ENCODE peak calls at places on chromosomes 11 and 22, in eight cellular contexts. O, N, X, Q, Z, R, E and A are unnamed samples.

GRCh38 chr11:59766542-59766941 is 11.4 kb downstream of the STX3 start:
- DNase-seq in O (no peak), N (no peak), X (no peak), Q (no peak), Z (no peak), R (no peak), E (peak), A (no peak)

GRCh38 chr11:114604179-114604813 is 8.7 kb upstream of the NXPE4 start:
- DNase-seq in O (no peak), N (no peak), X (peak), Q (no peak), Z (no peak), R (no peak), E (no peak), A (no peak)

GRCh38 chr11:112248216-112248615 is 12.4 kb downstream of the PLET1 start:
- DNase-seq in O (no peak), N (no peak), X (no peak), Q (peak), Z (peak), R (peak), E (no peak), A (no peak)

GRCh38 chr11:121416909-121417567 is 35.1 kb upstream of the SORL1 start:
- DNase-seq in O (peak), N (peak), X (peak), Q (peak), Z (peak), R (peak), E (peak), A (peak)

GRCh38 chr11:33775832-33776231 is 1.5 kb upstream of the FBXO3 start:
- DNase-seq in O (no peak), N (no peak), X (no peak), Q (no peak), Z (no peak), R (no peak), E (no peak), A (no peak)

GRCh38 chr22:38859581-38860290 is 12.3 kb downstream of the CBX6 start:
- DNase-seq in O (no peak), N (no peak), X (no peak), Q (no peak), Z (no peak), R (no peak), E (no peak), A (no peak)

GRCh38 chr22:33539902-33540751 is 380.1 kb downstream of the LARGE1 start:
- DNase-seq in O (peak), N (no peak), X (peak), Q (peak), Z (no peak), R (no peak), E (peak), A (peak)

GRCh38 chr11:29019960-29020683 is 911.9 kb downstream of the METTL15 start:
- DNase-seq in O (no peak), N (no peak), X (no peak), Q (peak), Z (peak), R (peak), E (no peak), A (peak)

GRCh38 chr11:110710520-110711381 is 1.5 kb downstream of the ARHGAP20 start:
- DNase-seq in O (no peak), N (no peak), X (peak), Q (peak), Z (peak), R (no peak), E (peak), A (no peak)

GRCh38 chr11:48036011-48036410 is 55.7 kb downstream of the PTPRJ start:
- DNase-seq in O (no peak), N (no peak), X (no peak), Q (no peak), Z (no peak), R (no peak), E (no peak), A (no peak)

GRCh38 chr11:78063440-78064181 is at the start of gene THRSP:
- DNase-seq in O (no peak), N (no peak), X (no peak), Q (no peak), Z (no peak), R (no peak), E (no peak), A (no peak)

GRCh38 chr11:67320011-67320410 is 16.7 kb downstream of the SSH3 start:
- DNase-seq in O (no peak), N (no peak), X (no peak), Q (peak), Z (no peak), R (no peak), E (no peak), A (no peak)

GRCh38 chr11:34633640-34633989 is 12.7 kb downstream of the EHF start:
- DNase-seq in O (no peak), N (no peak), X (no peak), Q (no peak), Z (no peak), R (no peak), E (no peak), A (no peak)

GRCh38 chr11:102287963-102288744 is 29.1 kb upstream of the BIRC3 start:
- DNase-seq in O (no peak), N (no peak), X (no peak), Q (peak), Z (peak), R (peak), E (no peak), A (peak)

GRCh38 chr11:6926208-6927029 is at the start of gene ZNF215:
- DNase-seq in O (peak), N (peak), X (no peak), Q (peak), Z (peak), R (peak), E (peak), A (peak)

GRCh38 chr11:127018683-127019279 is 18.2 kb upstream of the KIRREL3 start:
- DNase-seq in O (no peak), N (no peak), X (no peak), Q (no peak), Z (no peak), R (no peak), E (no peak), A (no peak)

GRCh38 chr22:20792966-20793332 is 19.0 kb downstream of the SERPIND1 start:
- DNase-seq in O (no peak), N (no peak), X (no peak), Q (no peak), Z (peak), R (no peak), E (no peak), A (no peak)

GRCh38 chr22:44291265-44292006 is 21.3 kb downstream of the SHISAL1 start:
- DNase-seq in O (no peak), N (no peak), X (no peak), Q (no peak), Z (no peak), R (no peak), E (no peak), A (no peak)

GRCh38 chr22:40196628-40197027 is 18.9 kb downstream of the TNRC6B start:
- DNase-seq in O (no peak), N (peak), X (no peak), Q (peak), Z (peak), R (peak), E (peak), A (peak)

GRCh38 chr11:75154646-75155569 is 4.0 kb downstream of the SLCO2B1 start:
- DNase-seq in O (no peak), N (no peak), X (no peak), Q (no peak), Z (no peak), R (no peak), E (no peak), A (no peak)

GRCh38 chr11:62020661-62021060 is 53.2 kb upstream of the FTH1 start:
- DNase-seq in O (no peak), N (no peak), X (no peak), Q (peak), Z (no peak), R (peak), E (no peak), A (no peak)

GRCh38 chr11:129375731-129376657 is at the start of gene BARX2:
- DNase-seq in O (no peak), N (peak), X (no peak), Q (peak), Z (peak), R (peak), E (no peak), A (peak)

GRCh38 chr11:122743949-122744876 is 88.7 kb downstream of the UBASH3B start:
- DNase-seq in O (no peak), N (no peak), X (peak), Q (no peak), Z (no peak), R (no peak), E (no peak), A (no peak)

GRCh38 chr11:105991888-105992287 is 30.2 kb downstream of the MSANTD4 start:
- DNase-seq in O (no peak), N (no peak), X (no peak), Q (no peak), Z (no peak), R (no peak), E (no peak), A (no peak)

GRCh38 chr11:65476632-65477270 is 22.1 kb upstream of the MALAT1 start:
- DNase-seq in O (no peak), N (peak), X (no peak), Q (no peak), Z (no peak), R (no peak), E (no peak), A (no peak)

GRCh38 chr11:114180301-114181055 is 115.7 kb upstream of the NNMT start:
- DNase-seq in O (no peak), N (no peak), X (no peak), Q (peak), Z (no peak), R (no peak), E (peak), A (no peak)

GRCh38 chr22:43642807-43643206 is 169.3 kb downstream of the EFCAB6 start:
- DNase-seq in O (no peak), N (no peak), X (no peak), Q (no peak), Z (no peak), R (no peak), E (no peak), A (no peak)

GRCh38 chr11:133941546-133941945 is 15.2 kb downstream of the IGSF9B start:
- DNase-seq in O (no peak), N (no peak), X (no peak), Q (no peak), Z (no peak), R (no peak), E (no peak), A (no peak)

GRCh38 chr11:128684582-128685382 is 9.1 kb upstream of the FLI1 start:
- DNase-seq in O (no peak), N (no peak), X (no peak), Q (no peak), Z (no peak), R (no peak), E (no peak), A (no peak)

GRCh38 chr11:31646206-31646605 is 136.6 kb downstream of the ELP4 start:
- DNase-seq in O (no peak), N (no peak), X (no peak), Q (peak), Z (peak), R (peak), E (no peak), A (no peak)

GRCh38 chr11:2300936-2301630 is 635 bp downstream of the C11orf21 start:
- DNase-seq in O (no peak), N (no peak), X (no peak), Q (no peak), Z (no peak), R (no peak), E (no peak), A (no peak)

GRCh38 chr11:65353900-65354264 is 669 bp upstream of the TIGD3 start:
- DNase-seq in O (no peak), N (no peak), X (no peak), Q (no peak), Z (no peak), R (no peak), E (no peak), A (no peak)

GRCh38 chr11:71388637-71389235 is 59.5 kb downstream of the DHCR7 start:
- DNase-seq in O (no peak), N (no peak), X (no peak), Q (no peak), Z (no peak), R (no peak), E (no peak), A (no peak)

GRCh38 chr11:69664901-69665300 is 10.3 kb downstream of the LTO1 start:
- DNase-seq in O (no peak), N (no peak), X (no peak), Q (no peak), Z (no peak), R (no peak), E (no peak), A (no peak)

GRCh38 chr11:77100166-77101042 is 2.2 kb upstream of the OMP start:
- DNase-seq in O (no peak), N (no peak), X (no peak), Q (no peak), Z (no peak), R (no peak), E (peak), A (no peak)

GRCh38 chr11:74696932-74697687 is 34.1 kb downstream of the CHRDL2 start:
- DNase-seq in O (peak), N (peak), X (peak), Q (peak), Z (peak), R (peak), E (peak), A (peak)

GRCh38 chr11:59174664-59175033 is 2.7 kb downstream of the DTX4 start:
- DNase-seq in O (no peak), N (no peak), X (no peak), Q (no peak), Z (peak), R (peak), E (no peak), A (no peak)

GRCh38 chr22:49366437-49366836 is 461.2 kb downstream of the BRD1 start:
- DNase-seq in O (no peak), N (no peak), X (no peak), Q (no peak), Z (no peak), R (no peak), E (no peak), A (no peak)

GRCh38 chr11:68870470-68870869 is 28.8 kb upstream of the CPT1A start:
- DNase-seq in O (no peak), N (no peak), X (no peak), Q (no peak), Z (no peak), R (no peak), E (no peak), A (no peak)

GRCh38 chr11:11706022-11706421 is 84.2 kb upstream of the GALNT18 start:
- DNase-seq in O (no peak), N (peak), X (no peak), Q (no peak), Z (no peak), R (peak), E (no peak), A (no peak)

GRCh38 chr11:11703885-11704284 is 82.1 kb upstream of the GALNT18 start:
- DNase-seq in O (no peak), N (no peak), X (no peak), Q (no peak), Z (no peak), R (no peak), E (no peak), A (no peak)

GRCh38 chr11:11697796-11698195 is 76.0 kb upstream of the GALNT18 start:
- DNase-seq in O (no peak), N (no peak), X (no peak), Q (no peak), Z (no peak), R (no peak), E (no peak), A (no peak)

DNA sequence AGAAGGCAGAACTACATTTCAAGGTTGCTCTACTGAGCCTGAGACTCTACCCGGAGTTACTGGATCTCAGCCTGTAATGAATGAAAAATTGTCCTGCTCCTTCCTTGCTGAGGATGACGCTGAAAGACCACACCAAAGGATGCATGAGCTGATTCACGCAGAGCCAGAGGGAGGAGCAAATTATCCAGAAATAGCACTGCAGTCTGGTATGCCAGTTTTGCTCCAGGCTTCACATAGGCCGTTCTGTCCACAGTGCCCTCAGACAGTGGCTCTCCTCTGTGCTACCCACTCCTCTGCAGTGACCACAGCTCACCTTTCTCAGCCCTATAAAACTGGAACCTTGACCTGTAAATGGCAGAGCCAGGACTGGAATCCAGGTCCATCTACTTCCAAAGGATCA is 79.3 kb upstream of the GALNT18 start:
- DNase-seq in O (no peak), N (peak), X (no peak), Q (peak), Z (peak), R (peak), E (no peak), A (peak)
- TF ChIP-seq CTCF in O (no peak), N (no peak), X (no peak), Q (no peak), Z (no peak), R (peak), E (peak), A (no peak)

DNA sequence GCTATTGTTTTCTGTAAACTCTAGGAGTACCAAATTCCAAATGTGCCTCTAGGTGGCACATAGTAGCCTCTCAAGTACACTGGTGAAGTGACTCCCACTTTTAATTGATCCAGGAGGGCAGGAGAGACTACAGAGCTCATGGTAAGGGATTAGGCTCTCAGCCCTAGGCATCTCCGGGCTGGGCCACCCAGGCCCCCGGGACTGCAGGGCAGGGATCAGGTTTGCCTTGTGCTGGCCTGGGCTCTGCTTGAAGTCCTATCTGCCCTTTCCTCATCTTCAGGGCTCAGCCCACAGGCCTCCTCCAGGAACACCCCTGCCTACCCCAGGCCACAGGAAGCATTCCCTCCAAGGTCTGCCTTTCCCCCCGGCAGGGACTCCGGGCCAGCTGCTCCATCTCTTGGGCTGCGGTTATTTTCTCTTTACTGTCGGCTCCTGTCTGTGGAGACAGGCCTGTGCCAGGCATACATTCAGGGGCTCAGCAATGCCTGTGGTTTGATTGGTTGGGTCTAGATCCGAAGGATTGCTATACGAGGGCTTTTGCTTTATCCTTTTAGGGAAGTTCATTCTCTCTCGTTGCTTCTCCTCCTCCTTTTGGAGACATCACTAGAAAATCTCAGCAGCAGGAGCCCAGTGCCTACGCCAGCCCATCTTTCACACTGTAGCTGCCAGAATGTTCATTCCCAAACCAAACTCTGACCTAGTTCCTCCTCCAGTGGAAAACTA is 32.8 kb downstream of the PARVA start:
- DNase-seq in O (no peak), N (peak), X (no peak), Q (peak), Z (peak), R (peak), E (no peak), A (no peak)
- TF ChIP-seq CTCF in O (no peak), N (peak), X (no peak), Q (peak), Z (no peak), R (peak), E (peak), A (peak)

GRCh38 chr11:469684-470667 is 19.9 kb downstream of the PTDSS2 start:
- DNase-seq in O (no peak), N (peak), X (peak), Q (peak), Z (peak), R (no peak), E (no peak), A (peak)
- TF ChIP-seq CTCF in O (peak), N (no peak), X (no peak), Q (peak), Z (no peak), R (no peak), E (peak), A (peak)

DNA sequence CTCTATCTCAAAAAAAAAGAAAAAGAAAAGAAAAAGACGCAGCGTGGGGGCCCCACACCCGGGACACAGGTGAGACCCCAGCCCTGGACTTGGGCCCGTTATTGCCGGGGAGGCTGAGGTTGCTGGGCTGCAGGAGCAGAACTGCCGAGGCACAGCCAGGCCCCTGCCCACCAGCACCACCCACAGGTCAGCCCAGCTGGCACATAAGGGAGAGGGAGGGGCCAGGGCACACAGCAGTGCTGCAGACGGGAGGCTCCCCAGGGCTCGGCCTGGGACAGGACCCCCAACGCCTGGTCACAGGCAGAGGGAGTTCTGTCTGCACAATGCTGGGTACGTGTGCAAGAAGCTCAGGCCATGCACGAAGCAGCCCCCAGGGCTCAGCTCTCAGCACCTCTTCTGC is 18.5 kb downstream of the CHID1 start:
- DNase-seq in O (no peak), N (no peak), X (no peak), Q (no peak), Z (no peak), R (no peak), E (no peak), A (no peak)
- TF ChIP-seq CTCF in O (no peak), N (no peak), X (no peak), Q (no peak), Z (no peak), R (no peak), E (no peak), A (peak)

GRCh38 chr11:97136067-97136466 is 746.3 kb downstream of the JRKL start:
- DNase-seq in O (no peak), N (no peak), X (no peak), Q (no peak), Z (no peak), R (no peak), E (no peak), A (no peak)

GRCh38 chr11:97143463-97143862 is 753.6 kb downstream of the JRKL start:
- DNase-seq in O (no peak), N (no peak), X (no peak), Q (no peak), Z (no peak), R (no peak), E (no peak), A (no peak)

GRCh38 chr11:97140885-97141494 is 751.2 kb downstream of the JRKL start:
- DNase-seq in O (no peak), N (no peak), X (no peak), Q (peak), Z (no peak), R (peak), E (no peak), A (no peak)
- TF ChIP-seq CTCF in O (no peak), N (peak), X (no peak), Q (no peak), Z (peak), R (peak), E (peak), A (peak)